ENCODE peak calls at places on chromosomes 5 and 9, in six cellular contexts. K is small intestine; F is A549; G is GM12865; N is psoas muscle; C is CD8-positive, alpha-beta T cell. Z is an unnamed sample.

GRCh38 chr9:121765021-121765950 is 113.9 kb downstream of the DAB2IP start:
- DNase-seq in K (no peak), F (no peak), G (no peak), N (peak; percentile 61), C (no peak), Z (no peak)

GRCh38 chr9:136326061-136326776 is 1.1 kb upstream of the GPSM1 start:
- DNase-seq in K (no peak), F (no peak), G (no peak), N (no peak), C (no peak), Z (no peak)

GRCh38 chr5:172003750-172004149 is 2.7 kb downstream of the FBXW11 start:
- DNase-seq in K (no peak), F (no peak), G (no peak), N (no peak), C (no peak), Z (no peak)

GRCh38 chr5:102611312-102611711 is 112.5 kb upstream of the SLCO6A1 start:
- DNase-seq in K (no peak), F (no peak), G (no peak), N (no peak), C (no peak), Z (no peak)

GRCh38 chr9:126436545-126437269 is 110.1 kb downstream of the MVB12B start:
- DNase-seq in K (no peak), F (no peak), G (no peak), N (no peak), C (no peak), Z (no peak)

GRCh38 chr9:2622361-2623045 is 916 bp downstream of the VLDLR start:
- DNase-seq in K (no peak), F (peak; percentile 12), G (no peak), N (peak; percentile 61), C (no peak), Z (no peak)

GRCh38 chr9:134891016-134891589 is 10.5 kb downstream of the FCN2 start:
- DNase-seq in K (no peak), F (no peak), G (no peak), N (no peak), C (no peak), Z (no peak)

GRCh38 chr5:56164371-56164770 is 68.8 kb downstream of the ANKRD55 start:
- DNase-seq in K (no peak), F (no peak), G (no peak), N (no peak), C (no peak), Z (no peak)

GRCh38 chr5:79107020-79107796 is 4.4 kb upstream of the BHMT start:
- DNase-seq in K (no peak), F (no peak), G (no peak), N (no peak), C (no peak), Z (no peak)
- H3K4me3 ChIP-seq in K (no peak overlapping the region), F (no peak overlapping the region), G (no peak overlapping the region), N (no peak overlapping the region), C (no peak overlapping the region), Z (no peak overlapping the region)

GRCh38 chr5:10566556-10567068 is 2.7 kb downstream of the ANKRD33B start:
- DNase-seq in K (no peak), F (no peak), G (no peak), N (no peak), C (no peak), Z (no peak)
- H3K4me3 ChIP-seq in K (no peak overlapping the region), F (peak overlapping the region; percentile 89), G (peak overlapping the region; percentile 75), N (peak overlapping the region; percentile 79), C (no peak overlapping the region), Z (peak overlapping the region; percentile 91)

GRCh38 chr5:33474004-33474403 is 33.2 kb downstream of the TARS1 start:
- DNase-seq in K (no peak), F (no peak), G (no peak), N (no peak), C (no peak), Z (no peak)

GRCh38 chr5:33470544-33470943 is 29.8 kb downstream of the TARS1 start:
- DNase-seq in K (no peak), F (peak; percentile 18), G (no peak), N (no peak), C (no peak), Z (no peak)

GRCh38 chr5:33474931-33475499 is 34.2 kb downstream of the TARS1 start:
- DNase-seq in K (no peak), F (no peak), G (no peak), N (no peak), C (no peak), Z (no peak)

GRCh38 chr5:33475706-33476105 is 34.9 kb downstream of the TARS1 start:
- DNase-seq in K (no peak), F (no peak), G (no peak), N (no peak), C (no peak), Z (no peak)

GRCh38 chr5:33472805-33473409 is 32.1 kb downstream of the TARS1 start:
- DNase-seq in K (no peak), F (no peak), G (no peak), N (no peak), C (no peak), Z (no peak)
- H3K4me3 ChIP-seq in K (no peak overlapping the region), F (no peak overlapping the region), G (no peak overlapping the region), N (no peak overlapping the region), C (no peak overlapping the region), Z (no peak overlapping the region)

DNA sequence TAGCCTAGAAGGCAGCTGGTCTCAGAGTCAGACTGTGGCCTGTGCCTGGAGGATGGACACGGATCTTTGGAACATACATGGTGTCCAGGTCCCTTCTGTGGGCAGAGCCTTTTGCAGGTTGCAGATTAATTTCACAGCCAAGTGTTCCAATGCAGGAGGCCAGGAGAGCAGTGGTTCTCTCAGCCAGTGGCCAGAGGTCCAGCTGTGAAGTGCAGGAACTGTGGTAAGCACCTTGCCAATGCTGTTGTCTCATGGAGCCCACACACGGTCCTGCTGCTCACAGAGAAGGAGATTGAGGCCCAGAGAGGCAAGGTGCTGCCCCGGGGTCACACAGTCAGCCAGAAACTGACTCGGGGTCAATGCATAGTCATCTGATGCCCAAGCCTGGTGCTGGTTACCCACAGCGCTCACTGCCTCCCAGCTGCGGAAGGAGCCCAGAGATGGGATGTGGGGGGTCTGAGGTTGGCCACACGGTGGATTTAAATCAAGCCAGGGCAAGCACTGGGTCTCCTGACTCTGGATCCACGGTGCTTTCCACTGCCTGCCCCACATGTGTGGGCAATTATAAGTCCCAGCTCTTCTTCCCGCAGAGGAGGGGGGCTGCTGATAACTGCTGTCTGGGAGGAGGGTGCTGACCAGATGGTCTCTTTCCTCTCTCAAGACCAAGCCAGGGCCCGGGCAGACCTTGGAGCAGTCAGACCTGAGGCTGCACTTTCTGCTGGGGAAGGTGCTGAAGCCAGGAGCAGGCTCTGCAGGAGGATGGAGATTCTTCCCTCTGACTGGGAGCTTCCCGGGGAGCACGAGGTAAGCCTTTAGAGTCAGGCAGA is 2.8 kb downstream of the PDGFRB start:
- DNase-seq in K (no peak), F (no peak), G (no peak), N (no peak), C (no peak), Z (no peak)
- H3K4me3 ChIP-seq in K (no peak overlapping the region), F (no peak overlapping the region), G (no peak overlapping the region), N (peak overlapping the region; percentile 63), C (no peak overlapping the region), Z (no peak overlapping the region)

GRCh38 chr5:181205735-181206401 is 872 bp upstream of the TRIM7 start:
- DNase-seq in K (no peak), F (no peak), G (no peak), N (no peak), C (peak; percentile 23), Z (no peak)

GRCh38 chr5:181205402-181205734 is 372 bp upstream of the TRIM7 start:
- DNase-seq in K (no peak), F (no peak), G (no peak), N (peak; percentile 93), C (no peak), Z (no peak)

GRCh38 chr5:181204561-181205401 is at the start of gene TRIM7:
- DNase-seq in K (peak; percentile 37), F (peak; percentile 65), G (peak; percentile 54), N (no peak), C (no peak), Z (no peak)

GRCh38 chr5:181207214-181207959 is 2.4 kb upstream of the TRIM7 start:
- DNase-seq in K (peak; percentile 71), F (peak; percentile 60), G (peak; percentile 90), N (peak; percentile 74), C (peak; percentile 71), Z (no peak)

DNA sequence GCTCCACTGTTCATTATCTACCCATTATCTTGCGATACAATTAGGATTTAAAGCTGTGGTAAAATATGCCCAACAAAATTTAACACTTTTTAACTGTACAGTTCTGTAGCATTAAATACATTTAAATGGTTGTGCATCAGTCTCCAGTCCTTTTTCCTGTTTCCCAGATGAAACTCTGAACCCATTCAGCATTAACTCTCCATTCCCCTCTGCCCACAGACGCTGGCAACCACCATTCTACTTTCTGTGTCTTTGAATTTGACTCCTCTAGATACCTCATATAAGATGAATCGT is 2.9 kb upstream of the TRIM7 start:
- DNase-seq in K (no peak), F (no peak), G (no peak), N (no peak), C (no peak), Z (no peak)
- H3K4me3 ChIP-seq in K (no peak overlapping the region), F (no peak overlapping the region), G (peak overlapping the region; percentile 67), N (peak overlapping the region; percentile 76), C (no peak overlapping the region), Z (no peak overlapping the region)

GRCh38 chr5:62771331-62771730 is 192.7 kb downstream of the LRRC70 start:
- DNase-seq in K (no peak), F (no peak), G (no peak), N (no peak), C (no peak), Z (no peak)
- H3K4me3 ChIP-seq in K (no peak overlapping the region), F (no peak overlapping the region), G (no peak overlapping the region), N (no peak overlapping the region), C (no peak overlapping the region), Z (no peak overlapping the region)

GRCh38 chr9:34362614-34363013 is 14.1 kb downstream of the MYORG start:
- DNase-seq in K (no peak), F (no peak), G (no peak), N (no peak), C (no peak), Z (no peak)

GRCh38 chr9:34365282-34365681 is 11.4 kb downstream of the MYORG start:
- DNase-seq in K (no peak), F (no peak), G (no peak), N (no peak), C (no peak), Z (no peak)

GRCh38 chr9:34366365-34366764 is 10.3 kb downstream of the MYORG start:
- DNase-seq in K (no peak), F (no peak), G (no peak), N (no peak), C (no peak), Z (no peak)

GRCh38 chr9:34363619-34364351 is 12.9 kb downstream of the MYORG start:
- DNase-seq in K (no peak), F (no peak), G (no peak), N (peak; percentile 63), C (no peak), Z (no peak)
- H3K4me3 ChIP-seq in K (no peak overlapping the region), F (no peak overlapping the region), G (no peak overlapping the region), N (no peak overlapping the region), C (no peak overlapping the region), Z (no peak overlapping the region)

DNA sequence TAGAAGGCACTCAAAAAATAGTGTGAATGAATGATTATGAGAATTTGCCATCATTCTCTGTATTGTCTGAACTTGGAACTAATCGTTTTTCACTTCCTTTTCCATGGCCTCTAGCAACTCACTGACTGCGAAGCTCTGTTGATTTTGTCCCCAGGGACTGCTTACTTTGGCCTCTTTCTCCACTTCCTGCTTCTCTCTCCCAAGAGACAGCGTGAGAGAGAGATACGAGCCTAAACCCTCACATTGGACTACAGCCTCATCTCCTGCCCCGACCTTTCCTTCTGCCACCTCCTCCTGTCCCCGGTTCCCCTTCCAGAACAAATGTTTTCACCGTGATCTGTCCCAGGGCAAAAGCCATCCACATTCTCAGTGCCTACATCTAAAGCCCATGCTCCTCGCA is 300.8 kb upstream of the PANK3 start:
- DNase-seq in K (no peak), F (no peak), G (peak; percentile 79), N (no peak), C (no peak), Z (peak; percentile 36)
- H3K4me3 ChIP-seq in K (no peak overlapping the region), F (no peak overlapping the region), G (no peak overlapping the region), N (no peak overlapping the region), C (no peak overlapping the region), Z (no peak overlapping the region)